ENCODE peak calls at places on chromosomes 16 and 17, in seven cellular contexts. One of them, this sample, is unnamed.

GRCh38 chr16:54846761-54847160 is 83.9 kb upstream of the IRX5 start:
- DNase-seq in NB4: no peak
- DNase-seq in iris pigment epithelial cell: peak
- DNase-seq in NCI-H1092 treated with DMSO at 0.1 percent for 48 hours: no peak
- DNase-seq in Kasumi-1: no peak
- DNase-seq in NT2/D1: no peak
- DNase-seq in nephron progenitor cell: no peak
- DNase-seq in this sample: no peak

GRCh38 chr17:45941395-45941794 is 47.0 kb downstream of the MAPT start:
- DNase-seq in NB4: no peak
- DNase-seq in iris pigment epithelial cell: no peak
- DNase-seq in NCI-H1092 treated with DMSO at 0.1 percent for 48 hours: no peak
- DNase-seq in Kasumi-1: no peak
- DNase-seq in NT2/D1: no peak
- DNase-seq in nephron progenitor cell: no peak
- DNase-seq in this sample: no peak

GRCh38 chr16:89721644-89722391 is 481 bp downstream of the ZNF276 start:
- DNase-seq in NB4: peak
- DNase-seq in iris pigment epithelial cell: peak
- DNase-seq in NCI-H1092 treated with DMSO at 0.1 percent for 48 hours: no peak
- DNase-seq in Kasumi-1: peak
- DNase-seq in NT2/D1: no peak
- DNase-seq in nephron progenitor cell: peak
- DNase-seq in this sample: peak

GRCh38 chr16:82945420-82946096 is 318.8 kb downstream of the CDH13 start:
- DNase-seq in NB4: no peak
- DNase-seq in iris pigment epithelial cell: no peak
- DNase-seq in NCI-H1092 treated with DMSO at 0.1 percent for 48 hours: no peak
- DNase-seq in Kasumi-1: no peak
- DNase-seq in NT2/D1: no peak
- DNase-seq in nephron progenitor cell: no peak
- DNase-seq in this sample: no peak

GRCh38 chr16:16120382-16121184 is 102.7 kb downstream of the ABCC6 start:
- DNase-seq in NB4: no peak
- DNase-seq in iris pigment epithelial cell: peak
- DNase-seq in NCI-H1092 treated with DMSO at 0.1 percent for 48 hours: peak
- DNase-seq in Kasumi-1: no peak
- DNase-seq in NT2/D1: no peak
- DNase-seq in nephron progenitor cell: no peak
- DNase-seq in this sample: no peak

GRCh38 chr17:34584805-34585416 is 5.5 kb downstream of the TMEM132E start:
- DNase-seq in NB4: peak
- DNase-seq in iris pigment epithelial cell: peak
- DNase-seq in NCI-H1092 treated with DMSO at 0.1 percent for 48 hours: peak
- DNase-seq in Kasumi-1: no peak
- DNase-seq in NT2/D1: no peak
- DNase-seq in nephron progenitor cell: no peak
- DNase-seq in this sample: peak

GRCh38 chr17:59154721-59155438 is at the start of gene SKA2:
- DNase-seq in NB4: no peak
- DNase-seq in iris pigment epithelial cell: peak
- DNase-seq in NCI-H1092 treated with DMSO at 0.1 percent for 48 hours: peak
- DNase-seq in Kasumi-1: peak
- DNase-seq in NT2/D1: peak
- DNase-seq in nephron progenitor cell: peak
- DNase-seq in this sample: peak

GRCh38 chr17:7177210-7177953 is 1.8 kb downstream of the ASGR1 start:
- DNase-seq in NB4: peak
- DNase-seq in iris pigment epithelial cell: peak
- DNase-seq in NCI-H1092 treated with DMSO at 0.1 percent for 48 hours: peak
- DNase-seq in Kasumi-1: peak
- DNase-seq in NT2/D1: no peak
- DNase-seq in nephron progenitor cell: peak
- DNase-seq in this sample: peak

GRCh38 chr16:82481455-82481854 is 145.3 kb upstream of the CDH13 start:
- DNase-seq in NB4: no peak
- DNase-seq in iris pigment epithelial cell: peak
- DNase-seq in NCI-H1092 treated with DMSO at 0.1 percent for 48 hours: no peak
- DNase-seq in Kasumi-1: no peak
- DNase-seq in NT2/D1: no peak
- DNase-seq in nephron progenitor cell: no peak
- DNase-seq in this sample: no peak

This sample was measured in NCI-H1417.